ENCODE peak calls at places on chromosomes 7 and 10, in four cellular contexts. S is GM12878, E is HepG2, L is A549. M is an unnamed sample.

GRCh38 chr10:13414137-13414536 is 66.0 kb upstream of the SEPHS1 start:
- DNase-seq in S (no peak), E (no peak), L (no peak), M (no peak)

GRCh38 chr10:36591436-36591835 is 534.0 kb upstream of the ANKRD30A start:
- DNase-seq in S (no peak), E (no peak), L (no peak), M (no peak)

GRCh38 chr10:112335866-112336265 is 38.0 kb upstream of the ACSL5 start:
- DNase-seq in S (no peak), E (peak; percentile 43), L (no peak), M (no peak)

GRCh38 chr7:153640586-153640985 is 411.6 kb upstream of the DPP6 start:
- DNase-seq in S (no peak), E (no peak), L (no peak), M (no peak)

GRCh38 chr7:157940497-157940896 is 603.7 kb downstream of the DNAJB6 start:
- DNase-seq in S (no peak), E (no peak), L (no peak), M (no peak)

GRCh38 chr7:105578496-105578895 is 2.8 kb downstream of the EFCAB10 start:
- DNase-seq in S (no peak), E (no peak), L (no peak), M (no peak)

GRCh38 chr10:69092959-69093850 is 5.3 kb downstream of the SRGN start:
- DNase-seq in S (peak; percentile 69), E (peak; percentile 79), L (peak; percentile 72), M (peak; percentile 89)

GRCh38 chr7:151381083-151381332 is 28.8 kb downstream of the WDR86 start:
- DNase-seq in S (no peak), E (no peak), L (no peak), M (no peak)

GRCh38 chr7:43905954-43906326 is 456 bp downstream of the URGCP start:
- DNase-seq in S (no peak), E (peak; percentile 14), L (peak; percentile 48), M (no peak)

GRCh38 chr7:123022576-123022975 is 27.1 kb upstream of the TAS2R16 start:
- DNase-seq in S (no peak), E (no peak), L (no peak), M (no peak)
- TF ChIP-seq CEBPB in S (no peak), E (no peak), L (no peak), M (no peak)

GRCh38 chr10:79559726-79560125 is 481 bp downstream of the SFTPA2 start:
- DNase-seq in S (no peak), E (no peak), L (no peak), M (no peak)

GRCh38 chr10:79560160-79560709 is at the start of gene SFTPA2:
- DNase-seq in S (no peak), E (no peak), L (no peak), M (no peak)

GRCh38 chr10:79561257-79561656 is 1.1 kb upstream of the SFTPA2 start:
- DNase-seq in S (no peak), E (no peak), L (no peak), M (no peak)

DNA sequence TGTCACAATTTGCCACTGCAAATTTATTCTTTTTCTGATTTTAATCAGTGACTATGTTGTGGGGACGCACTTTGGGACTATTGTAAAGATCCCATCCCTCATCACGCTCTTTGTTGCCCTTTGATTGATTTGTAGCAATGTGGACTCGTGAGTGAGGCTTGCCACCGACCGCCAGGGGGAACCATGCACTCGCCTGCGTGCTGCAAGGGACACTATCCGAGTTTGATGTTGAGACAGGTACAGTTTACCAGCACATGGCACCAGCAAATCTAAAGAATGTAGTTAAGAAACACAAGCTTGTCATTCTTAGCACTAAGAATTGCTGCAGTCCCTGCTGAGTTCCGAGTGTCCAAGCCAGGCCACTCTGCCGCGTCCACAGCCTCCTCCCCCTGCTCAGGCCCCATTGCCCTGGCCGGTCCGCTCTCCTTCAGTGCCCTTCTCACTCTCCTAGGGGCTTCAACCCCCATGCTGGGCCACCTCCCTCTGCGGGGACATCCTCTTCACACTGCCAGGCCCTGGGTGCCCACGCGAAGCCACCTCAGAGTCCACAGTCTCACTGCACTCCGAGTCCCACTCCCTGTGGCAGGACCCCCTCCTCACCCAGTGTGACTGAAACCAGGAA is 2.0 kb upstream of the SFTPA2 start:
- DNase-seq in S (no peak), E (peak; percentile 36), L (peak; percentile 63), M (peak; percentile 34)
- H3K4me2 ChIP-seq in S (no peak overlapping the region), E (peak overlapping the region; percentile 44), L (peak overlapping the region; percentile 61), M (no peak overlapping the region)

GRCh38 chr10:100817268-100817839 is 72.0 kb downstream of the PAX2 start:
- DNase-seq in S (no peak), E (no peak), L (no peak), M (no peak)
- TF ChIP-seq MAX in S (no peak), E (no peak), L (no peak), M (no peak)

GRCh38 chr7:149027055-149027454 is 1.2 kb downstream of the PDIA4 start:
- DNase-seq in S (no peak), E (no peak), L (no peak), M (no peak)

GRCh38 chr7:149027560-149028345 is 552 bp downstream of the PDIA4 start:
- DNase-seq in S (no peak), E (no peak), L (peak; percentile 18), M (no peak)

GRCh38 chr7:149031353-149031910 is 3.1 kb upstream of the PDIA4 start:
- DNase-seq in S (no peak), E (no peak), L (no peak), M (no peak)

GRCh38 chr7:149023662-149024061 is 4.6 kb downstream of the PDIA4 start:
- DNase-seq in S (no peak), E (no peak), L (no peak), M (no peak)

GRCh38 chr7:149028346-149029109 is at the start of gene PDIA4:
- DNase-seq in S (peak; percentile 96), E (peak; percentile 98), L (peak; percentile 99), M (peak; percentile 98)
- TF ChIP-seq CEBPB in S (no peak), E (peak; percentile 9), L (no peak), M (no peak)

M was measured in HCT116.